ENCODE peak calls at places on chromosomes 1 and 21, in ten cellular contexts. F, X, T, L, A, N, R, G, P and B are unnamed samples.

GRCh38 chr21:46469275-46469674 is 10.6 kb downstream of the DIP2A start:
- DNase-seq in F (no peak), X (no peak), T (no peak), L (no peak), A (no peak), N (no peak), R (no peak), G (no peak), P (no peak), B (no peak)

GRCh38 chr1:2288816-2289536 is 60.9 kb downstream of the SKI start:
- DNase-seq in F (no peak), X (no peak), T (no peak), L (no peak), A (no peak), N (no peak), R (no peak), G (no peak), P (no peak), B (no peak)

GRCh38 chr21:46320331-46320801 is 3.3 kb downstream of the C21orf58 start:
- DNase-seq in F (no peak), X (no peak), T (no peak), L (no peak), A (no peak), N (peak), R (no peak), G (no peak), P (no peak), B (no peak)

GRCh38 chr1:156004843-156005593 is 15.7 kb downstream of the SSR2 start:
- DNase-seq in F (no peak), X (no peak), T (no peak), L (no peak), A (no peak), N (no peak), R (no peak), G (no peak), P (no peak), B (no peak)

GRCh38 chr1:6052543-6053205 is 7.0 kb downstream of the KCNAB2 start:
- DNase-seq in F (peak), X (no peak), T (peak), L (peak), A (peak), N (peak), R (peak), G (no peak), P (peak), B (peak)

GRCh38 chr1:238832106-238832505 is 554.3 kb upstream of the CHRM3 start:
- DNase-seq in F (no peak), X (no peak), T (no peak), L (no peak), A (no peak), N (no peak), R (no peak), G (no peak), P (no peak), B (no peak)

GRCh38 chr1:113931456-113931855 is 2.3 kb downstream of the HIPK1 start:
- DNase-seq in F (no peak), X (no peak), T (no peak), L (peak), A (no peak), N (peak), R (no peak), G (no peak), P (no peak), B (no peak)

GRCh38 chr1:18560692-18561091 is 70.0 kb upstream of the PAX7 start:
- DNase-seq in F (no peak), X (no peak), T (no peak), L (no peak), A (no peak), N (no peak), R (no peak), G (no peak), P (no peak), B (no peak)

GRCh38 chr1:206663832-206664652 is 20.7 kb upstream of the MAPKAPK2 start:
- DNase-seq in F (peak), X (no peak), T (peak), L (peak), A (peak), N (peak), R (no peak), G (peak), P (no peak), B (peak)
- H3K4me3 ChIP-seq in F (no peak), X (peak), T (peak), L (peak), A (no peak), N (no peak), R (no peak), G (peak), P (no peak), B (no peak)

DNA sequence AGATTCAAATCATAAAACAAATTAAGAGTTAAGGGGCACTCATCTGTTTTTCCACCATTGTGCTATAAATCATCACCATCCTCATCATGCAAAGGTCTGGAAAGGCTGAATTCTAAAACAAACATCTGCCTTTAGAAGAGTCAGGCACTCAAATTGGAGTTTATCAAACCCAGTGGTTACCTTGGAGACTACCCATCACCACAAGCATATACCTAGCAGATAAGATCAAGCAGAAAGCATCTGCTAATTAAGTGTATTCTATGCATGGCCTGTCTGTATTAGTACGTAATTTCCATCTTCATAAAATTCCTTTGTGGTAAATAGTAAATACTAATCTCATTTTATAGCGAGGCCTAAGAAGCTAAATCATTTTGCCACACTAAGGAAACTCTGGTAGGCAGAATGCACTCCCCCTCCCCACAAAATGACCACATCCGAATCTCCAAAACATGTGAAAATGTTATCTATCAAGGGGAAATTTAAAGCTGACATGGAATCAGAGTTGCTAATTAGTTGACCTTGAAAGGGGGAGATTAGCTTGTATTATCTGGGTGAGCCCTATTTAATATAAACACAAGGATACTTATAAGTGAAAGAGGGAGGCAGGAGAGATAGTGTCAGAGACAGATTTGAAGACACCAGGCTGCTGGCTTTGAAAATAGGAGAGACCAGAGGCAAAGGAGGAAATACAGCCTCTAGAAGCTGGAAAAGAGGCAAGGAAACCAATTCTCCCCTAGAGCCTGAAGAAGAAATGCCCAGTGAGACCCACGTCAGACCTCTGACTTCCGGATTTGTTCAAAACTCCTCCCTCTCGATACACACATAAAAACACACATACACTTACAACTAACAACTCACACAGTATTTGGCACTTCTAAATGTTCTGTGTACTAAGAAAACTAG is 23.2 kb downstream of the ARID4B start:
- DNase-seq in F (no peak), X (no peak), T (no peak), L (no peak), A (no peak), N (peak), R (no peak), G (no peak), P (no peak), B (no peak)
- H3K4me3 ChIP-seq in F (no peak), X (no peak), T (no peak), L (no peak), A (no peak), N (no peak), R (no peak), G (no peak), P (no peak), B (no peak)

DNA sequence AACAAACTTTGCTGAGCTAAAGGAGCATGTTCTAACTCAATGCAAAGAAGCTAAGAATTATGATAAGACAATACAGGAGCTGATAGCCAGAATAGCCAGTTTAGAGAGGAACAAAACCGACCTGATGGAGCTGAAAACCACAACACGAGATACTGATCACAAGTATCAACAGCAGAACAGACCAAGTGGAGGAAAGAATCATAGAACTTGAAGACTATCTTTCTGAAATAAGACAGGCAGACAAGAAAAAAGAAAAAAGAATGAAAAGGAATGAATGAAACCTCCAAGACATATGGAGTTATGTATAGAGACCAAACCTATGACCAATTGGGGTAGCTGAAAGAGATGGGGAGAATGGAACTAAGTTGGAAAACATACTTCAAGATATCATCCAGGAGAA is 20.6 kb downstream of the CD84 start:
- DNase-seq in F (no peak), X (no peak), T (no peak), L (no peak), A (no peak), N (no peak), R (no peak), G (no peak), P (no peak), B (no peak)
- H3K4me3 ChIP-seq in F (no peak), X (no peak), T (no peak), L (no peak), A (no peak), N (no peak), R (no peak), G (no peak), P (no peak), B (no peak)

GRCh38 chr1:10050611-10051010 is 17.9 kb downstream of the UBE4B start:
- DNase-seq in F (no peak), X (no peak), T (no peak), L (no peak), A (no peak), N (peak), R (no peak), G (no peak), P (no peak), B (no peak)

GRCh38 chr1:10042746-10043145 is 10.0 kb downstream of the UBE4B start:
- DNase-seq in F (no peak), X (no peak), T (no peak), L (no peak), A (no peak), N (no peak), R (no peak), G (no peak), P (no peak), B (no peak)

GRCh38 chr1:10046356-10047085 is 13.8 kb downstream of the UBE4B start:
- DNase-seq in F (peak), X (no peak), T (peak), L (peak), A (no peak), N (peak), R (no peak), G (no peak), P (no peak), B (no peak)

GRCh38 chr1:10048601-10049000 is 15.8 kb downstream of the UBE4B start:
- DNase-seq in F (no peak), X (no peak), T (no peak), L (no peak), A (no peak), N (no peak), R (no peak), G (no peak), P (no peak), B (no peak)

DNA sequence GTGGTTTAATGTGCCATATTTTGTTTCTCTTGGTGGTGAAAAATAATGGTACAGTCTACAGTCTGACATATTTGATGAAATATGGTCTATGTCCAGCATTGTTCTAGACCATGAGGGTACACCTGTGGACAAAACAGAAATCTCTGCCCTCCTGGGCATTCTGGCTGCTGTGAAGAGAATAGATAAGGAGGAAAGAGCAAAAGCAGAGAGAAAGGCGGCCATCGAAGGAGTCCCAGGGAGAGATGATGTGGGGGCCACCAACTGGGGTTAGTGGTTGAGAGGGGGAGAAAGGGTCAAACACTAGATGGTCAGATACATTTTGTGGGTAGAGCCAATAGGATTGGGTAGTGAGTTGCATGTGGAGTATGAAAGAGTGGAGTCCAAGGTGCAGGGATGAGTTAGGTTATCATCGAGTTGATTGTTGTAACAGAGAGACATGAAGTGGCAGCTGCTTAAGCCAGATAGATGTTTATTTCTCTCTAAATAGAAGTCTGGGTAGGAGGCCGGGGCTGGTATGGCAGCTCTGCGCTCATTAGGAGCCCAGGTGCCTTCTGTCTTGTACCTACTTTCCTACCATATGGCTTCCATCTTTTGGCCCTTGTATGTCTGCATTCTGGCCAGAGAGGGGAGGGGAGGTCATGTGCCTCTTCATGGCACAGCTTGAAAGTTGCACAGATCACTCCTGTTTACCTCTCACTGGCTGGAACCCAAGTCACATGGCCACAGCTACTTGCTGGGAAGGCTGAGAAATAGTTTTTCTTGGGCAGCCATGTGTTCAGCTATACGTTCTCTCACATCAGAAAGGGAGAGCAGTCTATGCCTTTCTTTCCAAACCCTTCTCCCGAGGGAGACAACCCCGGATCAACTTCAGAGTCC is 13.0 kb downstream of the UBE4B start:
- DNase-seq in F (no peak), X (no peak), T (no peak), L (peak), A (peak), N (peak), R (no peak), G (no peak), P (no peak), B (peak)
- H3K4me3 ChIP-seq in F (no peak), X (peak), T (no peak), L (peak), A (no peak), N (no peak), R (no peak), G (no peak), P (no peak), B (no peak)